ENCODE peak calls at places on chromosomes 4 and X, in seven cellular contexts. P, E, N, J, R, F and Q are unnamed samples.

GRCh38 chr4:54541426-54542118 is 116.2 kb upstream of the KIT start:
- DNase-seq in P (peak), E (no peak), N (no peak), J (no peak), R (no peak), F (no peak), Q (no peak)

GRCh38 chrX:10173331-10173900 is 16.6 kb downstream of the CLCN4 start:
- DNase-seq in P (peak), E (peak), N (peak), J (peak), R (peak), F (peak), Q (peak)

GRCh38 chrX:139091086-139091485 is 379.6 kb upstream of the FGF13 start:
- DNase-seq in P (no peak), E (no peak), N (no peak), J (no peak), R (no peak), F (no peak), Q (no peak)

GRCh38 chr4:133668061-133668851 is 519.2 kb downstream of the PCDH10 start:
- DNase-seq in P (no peak), E (no peak), N (no peak), J (no peak), R (no peak), F (no peak), Q (no peak)

GRCh38 chrX:74449937-74450330 is 28.6 kb downstream of the SLC16A2 start:
- DNase-seq in P (peak), E (no peak), N (no peak), J (no peak), R (no peak), F (no peak), Q (no peak)

GRCh38 chrX:63417649-63418048 is 66.5 kb upstream of the SPIN4 start:
- DNase-seq in P (no peak), E (no peak), N (no peak), J (no peak), R (no peak), F (no peak), Q (no peak)

GRCh38 chr4:158588285-158588684 is 66.6 kb downstream of the RXFP1 start:
- DNase-seq in P (no peak), E (no peak), N (no peak), J (no peak), R (no peak), F (no peak), Q (no peak)

GRCh38 chr4:142318280-142318679 is 527.8 kb downstream of the INPP4B start:
- DNase-seq in P (no peak), E (no peak), N (no peak), J (no peak), R (no peak), F (no peak), Q (no peak)

GRCh38 chr4:144289687-144290433 is 149.3 kb upstream of the GYPA start:
- DNase-seq in P (no peak), E (no peak), N (no peak), J (no peak), R (no peak), F (no peak), Q (no peak)

GRCh38 chr4:80916770-80917169 is 113.7 kb upstream of the BMP3 start:
- DNase-seq in P (no peak), E (no peak), N (no peak), J (no peak), R (no peak), F (no peak), Q (no peak)

GRCh38 chr4:2413821-2414610 is 4.4 kb downstream of the ZFYVE28 start:
- DNase-seq in P (no peak), E (no peak), N (peak), J (no peak), R (no peak), F (no peak), Q (no peak)

GRCh38 chrX:7109838-7110793 is 37.4 kb upstream of the STS start:
- DNase-seq in P (no peak), E (no peak), N (no peak), J (no peak), R (no peak), F (no peak), Q (no peak)

GRCh38 chr4:55445921-55446577 is 50.3 kb downstream of the TMEM165 start:
- DNase-seq in P (peak), E (no peak), N (no peak), J (no peak), R (no peak), F (no peak), Q (no peak)

GRCh38 chr4:54402880-54403503 is 173.9 kb downstream of the PDGFRA start:
- DNase-seq in P (no peak), E (no peak), N (no peak), J (no peak), R (no peak), F (no peak), Q (no peak)

GRCh38 chr4:8583655-8584025 is 3.4 kb downstream of the GPR78 start:
- DNase-seq in P (no peak), E (no peak), N (peak), J (no peak), R (peak), F (no peak), Q (no peak)

GRCh38 chr4:29708473-29708872 is 1011.7 kb upstream of the PCDH7 start:
- DNase-seq in P (peak), E (no peak), N (no peak), J (no peak), R (no peak), F (no peak), Q (no peak)

GRCh38 chr4:146654976-146655761 is 16.5 kb downstream of the POU4F2 start:
- DNase-seq in P (peak), E (no peak), N (no peak), J (no peak), R (no peak), F (no peak), Q (no peak)

GRCh38 chrX:30735839-30736238 is 82.6 kb downstream of the GK start:
- DNase-seq in P (peak), E (peak), N (no peak), J (peak), R (no peak), F (no peak), Q (peak)
- TF ChIP-seq CTCF in P (peak), E (no peak), N (peak), J (peak), R (no peak), F (peak), Q (no peak)

DNA sequence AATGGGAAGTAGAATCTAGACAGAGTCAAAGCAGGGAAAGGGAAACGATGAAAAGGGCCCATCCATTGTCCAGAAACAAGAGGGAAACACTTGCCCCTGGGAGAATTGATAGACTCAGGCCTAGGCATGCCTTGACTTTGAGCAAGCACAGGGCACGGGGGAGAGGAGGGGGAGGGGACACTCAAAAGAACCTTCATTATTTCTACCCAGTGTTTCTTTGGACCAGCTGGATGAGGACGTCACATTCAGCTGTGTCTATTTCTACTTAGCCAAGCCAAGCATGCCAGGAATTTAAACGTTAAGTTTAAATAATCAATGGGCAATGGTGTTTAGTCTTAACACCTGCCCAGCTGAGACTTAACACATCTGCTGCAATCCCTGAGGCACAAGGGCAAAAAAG is 50.4 kb downstream of the SCD5 start:
- DNase-seq in P (peak), E (no peak), N (no peak), J (no peak), R (no peak), F (no peak), Q (no peak)
- H3K4me3 ChIP-seq in P (no peak), E (no peak), N (no peak), J (no peak), R (no peak), F (no peak), Q (no peak)

DNA sequence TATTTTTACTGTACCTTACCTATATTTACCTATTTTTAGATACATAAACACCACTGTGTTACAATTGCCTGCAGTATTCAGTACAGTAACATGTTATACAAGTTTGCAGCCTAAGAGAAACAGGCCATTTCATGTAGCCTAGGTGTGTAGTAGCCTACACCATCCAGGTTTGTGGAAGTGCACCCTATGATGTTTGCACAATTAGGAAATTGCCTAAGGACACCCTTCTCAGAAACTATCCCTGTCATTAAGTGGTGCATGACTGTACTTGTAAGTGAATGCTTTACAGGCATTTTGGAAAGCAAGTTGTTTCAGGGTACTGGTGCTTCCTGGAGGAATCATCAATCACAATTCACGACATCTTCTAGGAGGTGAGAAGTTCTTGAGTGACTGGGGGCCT is 991.8 kb upstream of the SLIT2 start:
- DNase-seq in P (no peak), E (no peak), N (no peak), J (no peak), R (no peak), F (no peak), Q (no peak)
- TF ChIP-seq POLR2A in P (no peak), E (no peak), N (no peak), J (no peak), R (no peak), F (no peak), Q (no peak)

DNA sequence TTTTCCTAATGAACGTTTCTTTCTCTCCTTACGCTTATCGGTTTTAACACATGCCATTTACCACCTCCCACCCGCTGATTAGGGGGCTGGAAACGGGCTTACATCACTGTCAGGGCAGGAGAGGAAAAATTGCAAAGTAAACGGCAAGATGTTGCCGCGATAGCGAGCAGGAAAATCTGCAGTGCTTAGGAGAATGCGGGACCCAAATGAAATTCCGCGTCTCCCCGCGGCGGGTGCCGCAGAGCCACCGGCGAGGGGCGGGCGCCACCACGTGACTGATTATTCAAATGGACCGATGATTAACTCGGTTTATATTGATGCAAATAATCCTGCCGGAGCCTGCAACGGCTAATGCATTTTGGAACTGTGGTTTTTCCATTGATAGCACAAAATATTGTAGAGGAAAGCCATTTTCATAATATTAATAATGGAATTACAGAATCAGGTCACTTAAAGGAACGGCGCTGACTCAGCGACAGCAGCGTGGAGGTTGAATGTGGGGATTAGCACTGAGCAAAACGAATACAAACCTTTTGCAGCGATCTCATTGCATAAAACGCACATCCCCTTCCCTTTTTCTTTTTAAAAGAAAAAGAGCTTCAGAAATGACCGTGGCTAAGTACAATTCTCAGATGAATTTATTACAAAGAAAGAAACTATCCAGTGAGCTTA is 224.2 kb downstream of the STIM2 start:
- DNase-seq in P (peak), E (peak), N (peak), J (no peak), R (peak), F (no peak), Q (peak)
- TF ChIP-seq CTCF in P (peak), E (no peak), N (no peak), J (peak), R (peak), F (no peak), Q (peak)